ENCODE peak calls at places on chromosomes 16 and 17, in four cellular contexts. L, Y, G and F are unnamed samples.

GRCh38 chr16:11032922-11033291 is 88.5 kb downstream of the CLEC16A start:
- DNase-seq in L (no peak), Y (no peak), G (no peak), F (no peak)

GRCh38 chr16:50651835-50652438 is 29.2 kb downstream of the SNX20 start:
- DNase-seq in L (peak), Y (no peak), G (no peak), F (no peak)

GRCh38 chr16:55917373-55917919 is 42.3 kb upstream of the CES5A start:
- DNase-seq in L (no peak), Y (no peak), G (no peak), F (no peak)

GRCh38 chr17:17030515-17031211 is 11.6 kb upstream of the MPRIP start:
- DNase-seq in L (no peak), Y (no peak), G (no peak), F (peak)

GRCh38 chr17:32486091-32486700 is 597 bp upstream of the CDK5R1 start:
- DNase-seq in L (peak), Y (peak), G (peak), F (peak)

GRCh38 chr16:84132527-84133285 is 12.3 kb downstream of the HSDL1 start:
- DNase-seq in L (no peak), Y (no peak), G (no peak), F (no peak)

GRCh38 chr16:54706406-54706805 is 224.3 kb upstream of the IRX5 start:
- DNase-seq in L (no peak), Y (no peak), G (no peak), F (no peak)

GRCh38 chr16:2328428-2328827 is 12.1 kb downstream of the ABCA3 start:
- DNase-seq in L (no peak), Y (no peak), G (no peak), F (no peak)

GRCh38 chr16:48123104-48123788 is 32.5 kb downstream of the ABCC12 start:
- DNase-seq in L (peak), Y (peak), G (peak), F (no peak)

GRCh38 chr17:302300-302698 is 50.3 kb downstream of the RPH3AL start:
- DNase-seq in L (no peak), Y (no peak), G (no peak), F (no peak)

GRCh38 chr16:75460441-75460840 is 4.0 kb downstream of the TMEM170A start:
- DNase-seq in L (no peak), Y (no peak), G (no peak), F (no peak)

GRCh38 chr16:86392751-86393150 is 117.6 kb upstream of the FOXF1 start:
- DNase-seq in L (no peak), Y (no peak), G (no peak), F (no peak)

GRCh38 chr16:68800257-68800875 is 43.0 kb upstream of the TANGO6 start:
- DNase-seq in L (peak), Y (peak), G (peak), F (peak)

GRCh38 chr16:526181-527014 is 1.1 kb upstream of the CAPN15 start:
- DNase-seq in L (no peak), Y (no peak), G (no peak), F (no peak)

DNA sequence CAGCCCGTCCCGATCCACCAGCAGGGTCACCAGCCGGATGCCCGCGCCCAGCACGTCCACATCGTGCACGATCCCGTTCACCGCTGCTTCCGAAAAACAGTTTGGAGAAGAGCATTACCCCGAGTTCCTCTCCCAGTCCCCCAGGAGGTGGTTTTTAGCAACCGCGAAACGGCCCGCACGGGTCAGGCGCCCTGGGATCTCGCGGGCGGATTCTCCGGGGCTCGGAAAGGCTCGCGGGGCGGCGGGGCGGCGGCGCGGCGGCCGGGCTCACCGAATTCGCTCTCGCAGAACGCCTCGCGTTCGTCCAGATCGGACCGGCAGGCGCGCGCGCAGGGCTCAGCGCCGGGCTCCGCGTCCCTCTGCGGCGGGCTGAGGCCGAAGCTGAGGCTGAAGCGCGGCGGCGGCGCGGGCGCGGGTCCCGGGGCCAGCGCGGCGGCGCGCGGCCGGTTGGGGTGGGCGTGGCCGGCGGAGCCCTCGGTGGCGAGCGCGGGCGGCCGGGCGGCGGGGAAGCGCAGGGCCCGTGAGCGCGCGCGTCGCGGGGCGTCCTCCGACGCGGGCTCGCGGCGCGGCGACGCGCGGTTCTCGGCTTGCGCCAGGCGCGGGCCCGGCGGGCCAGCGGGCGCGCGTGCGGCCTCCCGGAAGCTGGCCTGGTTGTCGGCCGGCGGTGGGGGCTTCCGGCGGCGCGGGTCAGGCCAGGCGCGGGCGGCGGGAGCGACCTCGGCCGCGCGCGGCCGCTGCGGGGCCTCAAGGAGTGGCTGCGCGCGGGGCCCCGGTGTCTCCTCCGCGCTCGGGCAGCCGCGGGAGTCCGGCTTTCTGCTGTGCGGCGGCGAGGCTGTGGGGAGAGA is 2.9 kb downstream of the C17orf58 start:
- DNase-seq in L (peak), Y (peak), G (peak), F (peak)
- TF ChIP-seq POLR2AphosphoS5 in L (peak), Y (no peak), G (peak), F (peak)

GRCh38 chr17:63702223-63702577 is 2.3 kb upstream of the LIMD2 start:
- DNase-seq in L (no peak), Y (no peak), G (no peak), F (no peak)

GRCh38 chr17:63698886-63699637 is 863 bp downstream of the LIMD2 start:
- DNase-seq in L (no peak), Y (peak), G (no peak), F (no peak)

GRCh38 chr17:63701477-63702222 is 1.7 kb upstream of the LIMD2 start:
- DNase-seq in L (peak), Y (no peak), G (no peak), F (no peak)

GRCh38 chr17:63699638-63700527 is at the start of gene LIMD2:
- DNase-seq in L (peak), Y (no peak), G (no peak), F (peak)

DNA sequence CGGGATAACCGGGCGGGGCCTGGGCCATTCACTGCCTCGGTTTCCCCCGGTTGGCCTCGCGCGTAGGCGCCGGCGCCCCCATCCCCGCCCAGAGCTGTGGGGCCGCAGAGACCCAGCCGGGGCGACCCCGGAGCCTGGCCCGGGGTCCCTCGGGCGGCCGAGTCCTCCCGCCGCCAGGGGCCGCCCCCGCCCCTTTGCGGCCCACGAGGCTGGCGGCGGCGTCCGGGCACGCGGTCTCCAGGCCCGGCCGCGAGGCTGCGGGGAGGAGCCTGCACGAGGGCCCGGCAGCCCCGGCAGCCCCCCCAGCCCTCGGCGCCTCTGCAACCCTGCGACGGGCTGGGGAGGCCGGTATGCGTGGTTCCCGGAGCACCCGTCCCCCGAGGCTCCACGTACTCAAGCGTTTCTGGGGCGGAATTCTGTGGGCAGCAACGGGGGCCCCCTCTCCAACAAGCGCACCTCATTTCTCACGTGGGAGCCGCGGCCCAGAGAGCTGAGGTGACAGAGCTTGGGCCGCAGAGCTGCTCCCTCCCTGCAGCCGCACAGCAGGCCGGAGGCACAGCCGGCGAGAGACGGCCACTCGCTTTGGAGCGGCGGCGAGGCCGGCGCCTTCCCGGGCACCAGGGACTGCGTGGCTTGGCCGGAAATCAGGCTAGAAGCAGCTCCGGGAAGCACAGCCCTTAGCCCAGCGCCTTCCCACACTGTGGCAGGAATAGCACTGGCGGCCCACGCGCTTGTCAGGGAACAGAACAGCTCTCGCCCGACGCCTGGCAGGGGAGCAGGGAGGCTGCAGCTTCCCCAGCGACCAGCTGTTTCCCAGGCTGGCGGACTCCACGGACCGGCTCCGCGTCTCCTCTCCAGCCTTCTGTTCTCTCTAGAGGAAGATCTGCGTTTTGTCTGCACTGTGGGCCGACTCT is 860 bp upstream of the LIMD2 start:
- DNase-seq in L (no peak), Y (no peak), G (no peak), F (peak)
- TF ChIP-seq ELF1 in L (no peak), Y (no peak), G (no peak), F (no peak)

DNA sequence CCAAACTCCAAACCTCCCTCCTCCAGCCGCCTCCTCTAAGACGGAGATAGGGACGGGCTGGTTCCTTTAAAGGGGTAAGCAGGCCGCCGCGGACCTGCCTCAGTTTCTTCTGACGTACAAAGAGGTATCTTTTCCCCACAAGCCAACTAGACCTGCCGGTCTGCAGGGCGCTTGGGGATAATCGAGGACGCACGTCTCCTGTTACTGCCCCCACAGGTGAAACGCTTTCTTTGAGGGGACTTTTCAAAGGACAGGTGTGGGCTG is 25.1 kb upstream of the RFFL start:
- DNase-seq in L (peak), Y (no peak), G (peak), F (no peak)
- TF ChIP-seq POLR2AphosphoS5 in L (no peak), Y (no peak), G (peak), F (no peak)

GRCh38 chr17:44376779-44377178 is 12.7 kb downstream of the ITGA2B start:
- DNase-seq in L (no peak), Y (no peak), G (no peak), F (no peak)

GRCh38 chr17:44374306-44375195 is 10.9 kb upstream of the FAM171A2 start:
- DNase-seq in L (peak), Y (peak), G (no peak), F (peak)

GRCh38 chr17:44376124-44376523 is 12.5 kb upstream of the FAM171A2 start:
- DNase-seq in L (peak), Y (peak), G (no peak), F (peak)

GRCh38 chr17:44378171-44378705 is 11.2 kb downstream of the ITGA2B start:
- DNase-seq in L (no peak), Y (no peak), G (no peak), F (no peak)

DNA sequence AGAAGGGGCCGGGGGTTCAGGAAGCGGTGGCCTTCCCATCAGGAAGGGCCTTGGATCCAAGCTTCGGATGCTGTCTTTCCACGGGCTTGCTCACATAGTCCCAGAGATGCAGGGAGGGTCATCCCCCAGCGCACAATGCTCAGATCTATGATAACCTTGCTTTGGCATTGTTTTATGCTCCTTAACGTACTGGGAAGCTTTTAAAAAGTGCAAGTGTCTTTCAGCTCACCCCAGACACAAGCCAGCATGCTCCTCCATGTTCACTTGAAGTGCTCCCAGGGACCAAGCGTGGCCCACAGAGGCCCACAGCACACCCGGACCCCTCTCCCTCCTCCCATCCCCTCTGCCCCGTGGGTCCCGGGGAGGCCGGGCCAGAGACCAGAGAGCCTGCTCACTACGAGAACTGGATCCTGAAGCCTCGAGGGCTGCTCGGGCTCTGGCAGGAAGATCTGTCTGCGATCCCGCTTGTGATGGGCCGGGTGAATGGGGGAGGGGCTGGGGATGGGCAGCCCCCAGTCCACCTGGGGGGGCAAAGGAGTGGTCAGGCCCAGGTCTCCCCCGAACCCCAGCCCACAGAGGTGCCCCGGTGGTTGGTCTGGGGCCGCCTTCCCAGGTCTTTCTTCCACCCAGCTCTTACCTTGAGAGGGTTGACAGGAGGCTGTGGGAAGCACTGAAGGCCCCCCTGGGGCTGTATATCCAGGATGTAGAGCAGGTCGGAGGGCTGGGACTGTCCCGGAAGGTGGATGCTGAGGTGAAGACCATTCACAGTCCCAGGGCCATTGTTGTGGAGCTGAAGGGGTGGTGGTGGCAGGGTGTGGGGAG is 11.8 kb upstream of the FAM171A2 start:
- DNase-seq in L (no peak), Y (no peak), G (no peak), F (peak)
- TF ChIP-seq ELF1 in L (no peak), Y (no peak), G (no peak), F (no peak)

DNA sequence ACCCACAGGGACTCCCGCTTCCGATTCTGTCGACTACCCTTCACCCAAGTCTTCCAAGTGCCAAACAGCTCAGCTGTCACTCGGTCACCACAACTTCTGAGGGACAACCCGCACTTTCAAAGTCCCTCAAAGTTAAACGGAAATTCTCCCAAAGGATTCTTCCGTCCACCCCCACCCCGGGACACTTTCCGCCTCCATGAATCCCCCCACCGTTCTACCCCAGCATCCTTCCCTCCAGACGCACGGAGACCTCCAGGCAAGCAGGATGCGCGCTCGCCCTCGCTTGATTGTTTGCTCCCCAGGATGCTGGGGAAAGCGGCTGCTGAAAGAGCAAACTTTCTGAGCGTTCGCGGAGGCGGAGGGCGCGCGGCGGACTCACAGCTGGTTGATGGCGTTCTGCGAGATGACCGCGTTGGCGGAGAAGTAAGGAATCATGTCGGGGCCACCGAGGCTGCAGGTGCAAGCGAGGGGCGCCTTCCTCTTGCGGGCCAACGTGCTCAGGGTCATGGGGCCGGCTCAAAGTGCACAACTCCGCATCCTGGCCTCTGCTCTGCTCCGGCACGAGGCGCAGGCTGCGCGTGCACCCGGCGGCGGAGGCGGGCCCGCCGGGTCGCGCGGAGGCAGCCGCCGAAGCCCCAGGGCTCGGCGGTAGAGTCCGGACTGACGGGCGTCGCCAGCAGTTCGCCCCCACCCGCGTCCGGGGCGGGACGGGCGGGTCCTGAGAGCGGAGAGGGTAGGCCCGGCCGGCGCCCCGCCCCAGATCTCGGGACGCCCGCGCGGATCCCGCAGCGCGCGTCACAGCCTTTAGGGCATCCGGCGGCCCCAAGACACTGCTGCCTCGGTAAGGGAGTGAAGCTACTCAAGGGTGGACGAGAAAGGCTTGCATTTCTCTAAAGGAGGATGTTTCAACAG is 138.3 kb upstream of the CORO6 start:
- DNase-seq in L (no peak), Y (peak), G (no peak), F (peak)
- TF ChIP-seq POLR2AphosphoS5 in L (no peak), Y (no peak), G (no peak), F (peak)

GRCh38 chr17:42059815-42060214 is 9.4 kb upstream of the C17orf113 start:
- DNase-seq in L (no peak), Y (no peak), G (no peak), F (no peak)
- TF ChIP-seq ELF1 in L (no peak), Y (no peak), G (no peak), F (no peak)

GRCh38 chr16:58497468-58497867 is 2.5 kb upstream of the NDRG4 start:
- DNase-seq in L (no peak), Y (no peak), G (no peak), F (no peak)

GRCh38 chr16:58492735-58493134 is 7.2 kb upstream of the NDRG4 start:
- DNase-seq in L (peak), Y (no peak), G (no peak), F (peak)

GRCh38 chr16:58495861-58496331 is 4.0 kb upstream of the NDRG4 start:
- DNase-seq in L (no peak), Y (no peak), G (no peak), F (no peak)

GRCh38 chr16:58493756-58494431 is 6.0 kb upstream of the NDRG4 start:
- DNase-seq in L (no peak), Y (no peak), G (no peak), F (no peak)

DNA sequence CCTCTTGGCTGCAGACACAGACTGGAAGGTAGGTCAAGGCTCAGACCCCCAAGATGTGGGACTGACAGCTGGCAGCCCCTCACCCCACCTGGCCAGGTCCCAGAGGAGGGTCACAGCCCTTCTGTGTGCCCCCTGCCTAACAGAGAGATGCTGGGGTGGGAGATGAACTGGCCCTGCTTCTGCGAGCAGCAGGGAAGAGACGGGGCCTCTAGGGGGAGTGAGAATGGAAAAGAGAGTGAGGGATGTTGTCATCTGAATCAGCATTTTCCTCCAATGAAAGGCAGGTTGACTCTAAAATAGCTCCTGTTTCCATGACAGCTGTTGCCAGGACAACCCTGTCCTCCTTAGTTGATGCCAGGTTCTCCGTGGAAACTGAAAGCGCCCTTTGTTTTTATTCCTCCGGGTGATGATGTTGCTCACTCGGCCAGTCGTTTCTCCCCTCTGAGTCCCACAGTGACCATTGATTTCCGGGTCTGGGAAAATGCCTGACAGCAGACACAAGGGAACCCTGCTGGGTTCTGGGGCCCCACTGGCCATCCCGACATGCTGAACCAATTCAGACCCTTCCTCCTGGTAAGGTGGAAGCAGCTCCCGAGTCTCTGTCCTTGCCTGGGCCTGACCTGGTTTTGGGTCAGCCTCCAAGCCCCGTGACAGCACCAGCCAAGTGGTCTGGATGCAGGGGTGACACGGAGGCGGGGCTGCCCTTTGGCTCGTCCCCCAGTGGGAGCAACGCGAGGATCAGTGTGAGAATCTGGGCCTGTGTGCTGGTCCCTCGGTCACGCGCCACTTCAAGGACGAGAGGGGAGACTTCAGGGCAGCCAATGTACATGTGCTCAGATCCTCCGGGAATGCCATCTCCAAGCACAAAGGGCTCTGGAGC is 4.7 kb upstream of the NDRG4 start:
- DNase-seq in L (peak), Y (peak), G (peak), F (peak)
- TF ChIP-seq POLR2AphosphoS5 in L (no peak), Y (no peak), G (no peak), F (no peak)

DNA sequence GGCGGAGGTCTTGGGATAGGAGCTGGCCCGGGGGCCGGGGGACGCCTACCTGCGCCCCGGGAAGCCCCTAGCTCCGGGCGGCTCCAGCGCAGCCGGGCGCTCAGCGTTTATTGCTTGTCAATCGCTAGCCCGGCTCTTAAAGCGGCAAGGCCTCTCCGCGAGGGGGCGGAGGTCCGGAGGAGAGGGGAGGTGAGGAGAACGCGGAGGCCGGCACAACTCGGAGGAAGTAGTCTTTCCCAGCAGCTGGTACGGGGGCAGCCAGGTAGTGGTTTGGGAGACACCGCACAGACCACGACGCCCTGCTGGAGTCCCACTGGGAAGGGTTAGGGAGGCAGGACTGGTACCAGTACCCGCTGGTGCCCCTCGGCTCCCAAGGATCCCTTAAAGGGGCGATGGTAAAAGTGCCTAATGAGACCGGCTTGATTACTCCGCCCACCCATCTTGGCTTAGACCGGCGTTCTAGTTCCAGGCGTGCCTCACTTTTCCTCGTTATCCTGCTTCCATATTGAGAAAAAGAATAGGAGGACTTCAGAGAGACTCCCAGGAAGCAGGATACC is at the start of gene MPP2:
- DNase-seq in L (peak), Y (peak), G (peak), F (peak)
- TF ChIP-seq ELF1 in L (no peak), Y (no peak), G (no peak), F (no peak)